ENCODE peak calls at places on chromosomes 2 and 18, in six cellular contexts. I is HFFc6; N is stimulated activated CD4-positive, alpha-beta T cell treated with anti-CD3 and anti-CD28 coated beads, Interleukin-4, amount 100 ng/mL, for 48 hours; O is EH; C is neural crest cell; A is astrocyte of the hippocampus. P is an unnamed sample.

GRCh38 chr2:62300925-62301324 is 105.0 kb downstream of the B3GNT2 start:
- DNase-seq in N (no peak), C (no peak), A (no peak), O (peak), I (no peak), P (no peak)

GRCh38 chr18:59502899-59503245 is 143.8 kb upstream of the LMAN1 start:
- DNase-seq in N (no peak), I (no peak), O (no peak), C (no peak), A (no peak), P (no peak)

GRCh38 chr18:42509702-42510424 is 554.8 kb downstream of the PIK3C3 start:
- DNase-seq in N (no peak), O (no peak), I (no peak), C (no peak), A (no peak), P (no peak)

GRCh38 chr2:10297950-10298349 is 4.8 kb upstream of the HPCAL1 start:
- DNase-seq in C (no peak), N (peak), I (peak), O (peak), A (peak), P (no peak)

GRCh38 chr2:2748399-2749205 is 417.5 kb upstream of the MYT1L start:
- DNase-seq in I (no peak), O (no peak), N (no peak), A (no peak), C (no peak), P (no peak)

GRCh38 chr2:95346738-95347671 is 49.9 kb downstream of the KCNIP3 start:
- DNase-seq in A (peak), N (no peak), I (no peak), O (peak), C (peak), P (no peak)

GRCh38 chr2:241391892-241392665 is 36.0 kb downstream of the FARP2 start:
- DNase-seq in N (no peak), A (no peak), I (peak), C (no peak), O (peak), P (no peak)

GRCh38 chr2:110114007-110114591 is 1.5 kb downstream of the MALL start:
- DNase-seq in C (no peak), A (peak), N (no peak), O (peak), I (peak), P (no peak)

GRCh38 chr2:11473604-11474440 is 7.9 kb upstream of the E2F6 start:
- DNase-seq in O (no peak), N (no peak), C (peak), I (no peak), A (no peak), P (no peak)

GRCh38 chr2:54638103-54638502 is 85.4 kb upstream of the EML6 start:
- DNase-seq in O (no peak), A (no peak), N (no peak), C (no peak), I (no peak), P (peak)

GRCh38 chr2:119486886-119487285 is 37.4 kb downstream of the SCTR start:
- DNase-seq in I (no peak), N (no peak), O (peak), C (no peak), A (peak), P (no peak)

GRCh38 chr2:65300772-65301711 is 73.4 kb downstream of the ACTR2 start:
- DNase-seq in C (peak), N (peak), I (peak), A (peak), O (peak), P (peak)

GRCh38 chr2:191748528-191749180 is 70.7 kb downstream of the NABP1 start:
- DNase-seq in C (no peak), O (no peak), A (no peak), I (no peak), N (no peak), P (no peak)

GRCh38 chr2:121253674-121254240 is 31.2 kb downstream of the TFCP2L1 start:
- DNase-seq in A (no peak), N (no peak), O (no peak), I (no peak), C (no peak), P (no peak)

GRCh38 chr18:21303913-21304312 is 61.9 kb downstream of the GREB1L start:
- DNase-seq in N (no peak), C (no peak), A (no peak), I (peak), O (peak), P (no peak)

GRCh38 chr18:58965930-58966662 is 101.4 kb downstream of the ZNF532 start:
- DNase-seq in O (no peak), C (no peak), I (no peak), A (no peak), N (no peak), P (no peak)

GRCh38 chr2:54864727-54865126 is 141.3 kb downstream of the EML6 start:
- DNase-seq in I (no peak), N (no peak), O (no peak), A (no peak), C (no peak), P (no peak)

GRCh38 chr2:210007895-210008294 is 5.5 kb downstream of the RPE start:
- DNase-seq in C (no peak), A (peak), N (no peak), O (no peak), I (no peak), P (no peak)

GRCh38 chr2:3601561-3602271 is 6.8 kb downstream of the COLEC11 start:
- DNase-seq in N (no peak), A (no peak), O (no peak), I (no peak), C (no peak), P (no peak)

GRCh38 chr2:62550466-62550865 is 44.5 kb upstream of the TMEM17 start:
- DNase-seq in A (no peak), C (no peak), I (no peak), O (peak), N (no peak), P (no peak)

GRCh38 chr2:110904410-110905148 is 172.2 kb downstream of the ACOXL start:
- DNase-seq in N (no peak), C (no peak), O (no peak), I (no peak), A (no peak), P (no peak)

GRCh38 chr2:221255862-221256261 is 316.2 kb downstream of the EPHA4 start:
- DNase-seq in C (peak), A (no peak), N (no peak), O (no peak), I (no peak), P (no peak)

GRCh38 chr2:96264656-96265348 is 995 bp downstream of the TMEM127 start:
- DNase-seq in C (peak), I (peak), N (no peak), A (peak), O (peak), P (peak)

GRCh38 chr2:43080626-43081025 is 145.8 kb downstream of the ZFP36L2 start:
- DNase-seq in A (no peak), N (no peak), O (no peak), C (no peak), I (no peak), P (no peak)

GRCh38 chr2:37698931-37699481 is 27.6 kb upstream of the CDC42EP3 start:
- DNase-seq in C (no peak), I (peak), N (no peak), O (peak), A (peak), P (no peak)